ENCODE peak calls at places on chromosomes 4 and X, in five cellular contexts. K is fibroblast of villous mesenchyme, W is GM23338, R is thoracic aorta, O is fibroblast of mammary gland. T is an unnamed sample.

GRCh38 chrX:68647156-68647957 is at the start of gene STARD8:
- DNase-seq in K (peak; percentile 18), W (peak; percentile 68), R (peak; percentile 7), O (peak; percentile 52), T (no peak)

GRCh38 chrX:24153175-24153795 is 3.8 kb downstream of the ZFX start:
- DNase-seq in K (peak; percentile 37), W (peak; percentile 24), R (no peak), O (peak; percentile 57), T (no peak)

GRCh38 chr4:130901321-130901720 is 1805.4 kb downstream of the C4orf33 start:
- DNase-seq in K (no peak), W (no peak), R (no peak), O (no peak), T (no peak)

GRCh38 chrX:30144971-30145731 is 70.2 kb upstream of the MAGEB2 start:
- DNase-seq in K (no peak), W (no peak), R (no peak), O (no peak), T (no peak)

GRCh38 chr4:142129931-142130330 is 493.5 kb downstream of the IL15 start:
- DNase-seq in K (no peak), W (no peak), R (no peak), O (no peak), T (no peak)

GRCh38 chr4:95510145-95510544 is 38.6 kb downstream of the UNC5C start:
- DNase-seq in K (peak; percentile 41), W (peak; percentile 55), R (no peak), O (peak; percentile 21), T (no peak)

GRCh38 chr4:98260047-98260578 is 1.1 kb upstream of the RAP1GDS1 start:
- DNase-seq in K (peak; percentile 35), W (peak; percentile 67), R (peak; percentile 2), O (peak; percentile 18), T (no peak)

GRCh38 chrX:107673933-107674479 is 45.7 kb downstream of the PRPS1 start:
- DNase-seq in K (peak; percentile 95), W (peak; percentile 36), R (peak; percentile 68), O (peak; percentile 95), T (peak; percentile 45)

GRCh38 chrX:11143931-11144678 is 33.0 kb downstream of the HCCS start:
- DNase-seq in K (peak; percentile 81), W (peak; percentile 82), R (peak; percentile 22), O (peak; percentile 85), T (peak; percentile 31)

GRCh38 chr4:168257663-168258235 is 60.8 kb downstream of the DDX60 start:
- DNase-seq in K (no peak), W (no peak), R (no peak), O (no peak), T (no peak)

GRCh38 chr4:145565328-145565727 is 53.9 kb upstream of the MMAA start:
- DNase-seq in K (peak; percentile 41), W (no peak), R (no peak), O (peak; percentile 82), T (no peak)

GRCh38 chr4:152693875-152694274 is 14.1 kb upstream of the TMEM154 start:
- DNase-seq in K (no peak), W (no peak), R (no peak), O (no peak), T (no peak)

GRCh38 chrX:63855896-63856295 is 70.9 kb upstream of the ARHGEF9 start:
- DNase-seq in K (no peak), W (no peak), R (no peak), O (peak; percentile 27), T (no peak)

GRCh38 chrX:53287493-53288138 is 6.2 kb upstream of the IQSEC2 start:
- DNase-seq in K (peak; percentile 60), W (no peak), R (peak; percentile 7), O (peak; percentile 77), T (no peak)

GRCh38 chrX:23317799-23318724 is 16.6 kb upstream of the PTCHD1 start:
- DNase-seq in K (no peak), W (peak; percentile 53), R (no peak), O (peak; percentile 6), T (no peak)

GRCh38 chr4:87322754-87323153 is at the start of gene HSD17B13:
- DNase-seq in K (no peak), W (no peak), R (no peak), O (no peak), T (no peak)

GRCh38 chrX:43836435-43837184 is 45.6 kb downstream of the MAOB start:
- DNase-seq in K (peak; percentile 26), W (peak; percentile 18), R (no peak), O (peak; percentile 34), T (no peak)

DNA sequence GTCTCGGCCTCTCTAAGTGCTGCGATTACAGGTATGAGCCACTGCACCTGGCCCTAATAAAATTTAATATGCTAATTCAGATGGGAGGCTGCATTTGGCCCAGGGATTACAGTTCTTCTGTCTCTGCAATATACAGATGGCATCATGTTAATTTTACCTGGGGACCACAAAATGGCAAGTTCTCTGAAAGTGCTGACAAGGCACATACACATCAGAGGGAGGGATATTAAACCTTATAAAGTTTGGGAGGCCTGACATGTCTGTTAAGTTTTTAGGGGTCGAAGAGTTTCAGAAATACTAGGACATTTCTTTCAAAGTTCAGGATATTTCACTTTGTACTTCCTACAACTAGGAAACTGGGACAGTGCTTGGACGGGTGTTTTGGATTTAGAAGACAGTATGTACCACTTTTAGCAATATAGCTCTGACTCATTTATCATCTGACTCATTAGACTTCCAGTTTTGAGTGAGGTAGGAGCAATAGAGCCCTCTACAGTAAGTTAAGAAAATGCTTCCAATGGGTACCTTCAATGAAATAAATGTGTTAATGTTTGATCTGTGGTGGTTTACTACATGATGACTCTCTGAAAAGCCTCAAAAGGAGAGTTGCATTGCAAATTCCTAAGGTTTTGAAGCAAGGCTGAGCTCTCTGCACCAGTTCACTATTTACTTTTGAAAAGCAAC is 981.0 kb upstream of the HS3ST1 start:
- DNase-seq in K (peak; percentile 15), W (no peak), R (no peak), O (peak; percentile 69), T (no peak)
- TF ChIP-seq CTCF in K (no peak), W (no peak), R (no peak), O (peak; percentile 15), T (no peak)

GRCh38 chrX:29090811-29091210 is 503.6 kb downstream of the IL1RAPL1 start:
- DNase-seq in K (peak; percentile 13), W (peak; percentile 12), R (no peak), O (peak; percentile 15), T (no peak)
- TF ChIP-seq CTCF in K (peak; percentile 16), W (peak; percentile 53), R (no peak), O (peak; percentile 19), T (no peak)

DNA sequence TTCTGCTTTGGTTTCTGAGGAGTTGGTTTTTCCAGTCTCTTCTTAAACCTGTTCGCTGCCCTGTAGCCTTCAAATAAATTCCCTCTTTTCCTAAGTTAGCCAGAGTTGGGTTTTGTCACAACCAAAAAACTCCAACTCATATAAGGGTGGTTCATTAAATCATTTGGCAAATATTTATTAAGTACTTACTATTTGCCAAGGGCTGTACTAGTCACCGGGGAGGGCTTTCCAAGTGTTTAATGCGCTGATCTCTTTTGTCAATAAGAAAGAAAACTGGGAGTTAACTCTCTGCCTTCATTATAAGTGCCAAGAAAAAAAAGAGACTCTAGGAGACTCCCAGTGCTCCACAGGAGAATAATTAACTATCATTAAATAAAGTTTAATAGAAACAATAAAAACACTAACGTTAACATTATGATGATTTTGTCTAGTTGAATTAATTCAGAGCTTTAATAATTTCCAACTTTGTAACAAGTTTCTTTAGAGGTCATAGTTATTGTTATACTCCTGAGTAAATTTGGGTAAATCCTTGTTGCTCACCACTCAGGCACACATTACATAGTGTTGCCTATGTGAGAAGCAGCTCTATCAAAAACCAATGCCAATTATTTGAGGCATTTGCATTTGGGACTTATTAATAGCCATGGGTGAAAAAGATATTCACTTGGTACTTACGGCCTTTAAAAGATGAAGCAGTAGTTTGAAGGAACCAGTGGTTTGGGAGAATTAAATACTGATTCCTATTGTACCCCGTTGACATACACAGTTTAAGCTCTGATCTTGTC is 122.5 kb upstream of the TEX13D start:
- DNase-seq in K (no peak), W (no peak), R (no peak), O (no peak), T (no peak)
- TF ChIP-seq CTCF in K (no peak), W (no peak), R (no peak), O (no peak), T (no peak)

DNA sequence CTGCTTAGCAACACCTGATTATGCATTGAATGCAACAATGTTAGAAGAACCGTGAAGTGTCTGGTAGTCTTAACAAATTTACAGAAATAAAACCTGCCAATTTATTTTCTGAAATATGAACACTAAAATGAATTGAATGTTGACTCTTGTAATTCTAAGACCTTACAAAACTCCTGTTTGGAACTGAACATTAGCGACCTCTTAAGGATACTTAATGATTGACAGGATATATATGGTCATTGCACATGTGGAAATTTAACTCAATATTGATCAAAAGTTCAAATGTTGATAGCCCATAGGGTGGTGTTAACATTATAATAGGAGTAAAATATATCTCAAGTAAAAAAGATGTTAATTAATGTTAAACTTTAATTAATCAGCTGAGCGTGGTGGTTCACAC is 79.1 kb downstream of the TECRL start:
- DNase-seq in K (no peak), W (peak; percentile 19), R (no peak), O (no peak), T (no peak)
- TF ChIP-seq CTCF in K (no peak), W (peak; percentile 51), R (no peak), O (no peak), T (no peak)

GRCh38 chrX:103155201-103155600 is 59.7 kb upstream of the BEX4 start:
- DNase-seq in K (peak; percentile 37), W (no peak), R (no peak), O (peak; percentile 44), T (no peak)

GRCh38 chrX:103157511-103158316 is 57.2 kb upstream of the BEX4 start:
- DNase-seq in K (peak; percentile 31), W (peak; percentile 38), R (no peak), O (peak; percentile 55), T (no peak)

GRCh38 chrX:103153661-103154060 is 60.7 kb upstream of the NXF3 start:
- DNase-seq in K (no peak), W (no peak), R (no peak), O (peak; percentile 15), T (no peak)

GRCh38 chrX:103158317-103158621 is 56.6 kb upstream of the BEX4 start:
- DNase-seq in K (no peak), W (no peak), R (no peak), O (no peak), T (no peak)
- TF ChIP-seq CTCF in K (no peak), W (no peak), R (no peak), O (no peak), T (no peak)

GRCh38 chr4:28351826-28352225 is 1491.2 kb downstream of the STIM2 start:
- DNase-seq in K (no peak), W (no peak), R (no peak), O (no peak), T (no peak)
- TF ChIP-seq CTCF in K (no peak), W (no peak), R (no peak), O (no peak), T (no peak)

GRCh38 chr4:53706422-53707032 is 115.2 kb upstream of the LNX1 start:
- DNase-seq in K (peak; percentile 77), W (peak; percentile 87), R (no peak), O (peak; percentile 83), T (no peak)

GRCh38 chr4:53713296-53713695 is 122.0 kb upstream of the LNX1 start:
- DNase-seq in K (no peak), W (no peak), R (no peak), O (no peak), T (no peak)

GRCh38 chr4:53712326-53712725 is 121.0 kb upstream of the LNX1 start:
- DNase-seq in K (no peak), W (no peak), R (no peak), O (no peak), T (no peak)

GRCh38 chr4:53711916-53712315 is 120.6 kb upstream of the LNX1 start:
- DNase-seq in K (peak; percentile 59), W (no peak), R (no peak), O (no peak), T (no peak)

GRCh38 chr4:53709693-53710092 is 118.4 kb upstream of the LNX1 start:
- DNase-seq in K (no peak), W (peak; percentile 6), R (no peak), O (no peak), T (no peak)
- TF ChIP-seq CTCF in K (peak; percentile 24), W (no peak), R (no peak), O (peak; percentile 23), T (no peak)